ENCODE peak calls at places on chromosome 7, in four cellular contexts. One of them, this sample, is unnamed.

GRCh38 chr7:155975490-155975889 is 163.2 kb upstream of the SHH start:
- DNase-seq in K562: no peak
- DNase-seq in SK-N-SH: no peak
- DNase-seq in HCT116: no peak
- DNase-seq in this sample: no peak

GRCh38 chr7:156514851-156515250 is 125.7 kb upstream of the RNF32 start:
- DNase-seq in K562: no peak
- DNase-seq in SK-N-SH: no peak
- DNase-seq in HCT116: no peak
- DNase-seq in this sample: no peak

GRCh38 chr7:69757990-69758430 is 159.7 kb downstream of the AUTS2 start:
- DNase-seq in K562: no peak
- DNase-seq in SK-N-SH: no peak
- DNase-seq in HCT116: no peak
- DNase-seq in this sample: no peak

GRCh38 chr7:156515911-156516790 is 124.4 kb upstream of the RNF32 start:
- DNase-seq in K562: no peak
- DNase-seq in SK-N-SH: no peak
- DNase-seq in HCT116: no peak
- DNase-seq in this sample: peak; percentile 19

GRCh38 chr7:31418928-31419327 is 78.4 kb upstream of the NEUROD6 start:
- DNase-seq in K562: no peak
- DNase-seq in SK-N-SH: no peak
- DNase-seq in HCT116: no peak
- DNase-seq in this sample: no peak

GRCh38 chr7:41701542-41701941 is 1.3 kb downstream of the INHBA start:
- DNase-seq in K562: no peak
- DNase-seq in SK-N-SH: no peak
- DNase-seq in HCT116: no peak
- DNase-seq in this sample: no peak

GRCh38 chr7:29641651-29642050 is 78.0 kb downstream of the PRR15 start:
- DNase-seq in K562: no peak
- DNase-seq in SK-N-SH: no peak
- DNase-seq in HCT116: no peak
- DNase-seq in this sample: no peak

GRCh38 chr7:46028246-46028645 is 107.2 kb upstream of the IGFBP3 start:
- DNase-seq in K562: no peak
- DNase-seq in SK-N-SH: no peak
- DNase-seq in HCT116: no peak
- DNase-seq in this sample: no peak

GRCh38 chr7:36357054-36357453 is 32.6 kb upstream of the ANLN start:
- DNase-seq in K562: no peak
- DNase-seq in SK-N-SH: no peak
- DNase-seq in HCT116: no peak
- DNase-seq in this sample: no peak

GRCh38 chr7:10803720-10804119 is 170.0 kb upstream of the PHF14 start:
- DNase-seq in K562: no peak
- DNase-seq in SK-N-SH: peak; percentile 30
- DNase-seq in HCT116: no peak
- DNase-seq in this sample: no peak

GRCh38 chr7:5429253-5429856 is 5.7 kb upstream of the TNRC18 start:
- DNase-seq in K562: peak; percentile 57
- DNase-seq in SK-N-SH: no peak
- DNase-seq in HCT116: no peak
- DNase-seq in this sample: peak; percentile 65

GRCh38 chr7:6121141-6121540 is 90.0 kb downstream of the ANKRD61 start:
- DNase-seq in K562: no peak
- DNase-seq in SK-N-SH: no peak
- DNase-seq in HCT116: no peak
- DNase-seq in this sample: no peak

GRCh38 chr7:157409149-157409752 is 72.4 kb downstream of the DNAJB6 start:
- DNase-seq in K562: peak; percentile 43
- DNase-seq in SK-N-SH: no peak
- DNase-seq in HCT116: no peak
- DNase-seq in this sample: no peak

GRCh38 chr7:103651978-103652377 is 206.0 kb upstream of the SLC26A5 start:
- DNase-seq in K562: no peak
- DNase-seq in SK-N-SH: no peak
- DNase-seq in HCT116: no peak
- DNase-seq in this sample: no peak
- TF ChIP-seq JUND in K562: peak; percentile 26
- TF ChIP-seq JUND in SK-N-SH: no peak
- TF ChIP-seq JUND in HCT116: no peak
- TF ChIP-seq JUND in this sample: no peak

GRCh38 chr7:12571691-12572090 is 1.2 kb downstream of the SCIN start:
- DNase-seq in K562: no peak
- DNase-seq in SK-N-SH: no peak
- DNase-seq in HCT116: no peak
- DNase-seq in this sample: no peak

GRCh38 chr7:12570148-12570528 is 382 bp upstream of the SCIN start:
- DNase-seq in K562: no peak
- DNase-seq in SK-N-SH: peak; percentile 34
- DNase-seq in HCT116: no peak
- DNase-seq in this sample: peak; percentile 59

GRCh38 chr7:12567015-12567414 is 3.5 kb upstream of the SCIN start:
- DNase-seq in K562: no peak
- DNase-seq in SK-N-SH: no peak
- DNase-seq in HCT116: no peak
- DNase-seq in this sample: no peak

GRCh38 chr7:12570529-12571461 is at the start of gene SCIN:
- DNase-seq in K562: no peak
- DNase-seq in SK-N-SH: peak; percentile 73
- DNase-seq in HCT116: no peak
- DNase-seq in this sample: peak; percentile 62

GRCh38 chr7:12569673-12570072 is 847 bp upstream of the SCIN start:
- DNase-seq in K562: no peak
- DNase-seq in SK-N-SH: no peak
- DNase-seq in HCT116: no peak
- DNase-seq in this sample: no peak
- TF ChIP-seq JUND in K562: no peak
- TF ChIP-seq JUND in SK-N-SH: no peak
- TF ChIP-seq JUND in HCT116: no peak
- TF ChIP-seq JUND in this sample: no peak

GRCh38 chr7:65436163-65436562 is 62.5 kb downstream of the ZNF92 start:
- DNase-seq in K562: no peak
- DNase-seq in SK-N-SH: no peak
- DNase-seq in HCT116: no peak
- DNase-seq in this sample: no peak

GRCh38 chr7:65438593-65438992 is 64.9 kb downstream of the ZNF92 start:
- DNase-seq in K562: no peak
- DNase-seq in SK-N-SH: no peak
- DNase-seq in HCT116: peak; percentile 32
- DNase-seq in this sample: no peak

GRCh38 chr7:65444899-65445823 is 71.5 kb downstream of the ZNF92 start:
- DNase-seq in K562: no peak
- DNase-seq in SK-N-SH: no peak
- DNase-seq in HCT116: no peak
- DNase-seq in this sample: no peak

GRCh38 chr7:65444211-65444842 is 70.7 kb downstream of the ZNF92 start:
- DNase-seq in K562: no peak
- DNase-seq in SK-N-SH: no peak
- DNase-seq in HCT116: no peak
- DNase-seq in this sample: no peak

DNA sequence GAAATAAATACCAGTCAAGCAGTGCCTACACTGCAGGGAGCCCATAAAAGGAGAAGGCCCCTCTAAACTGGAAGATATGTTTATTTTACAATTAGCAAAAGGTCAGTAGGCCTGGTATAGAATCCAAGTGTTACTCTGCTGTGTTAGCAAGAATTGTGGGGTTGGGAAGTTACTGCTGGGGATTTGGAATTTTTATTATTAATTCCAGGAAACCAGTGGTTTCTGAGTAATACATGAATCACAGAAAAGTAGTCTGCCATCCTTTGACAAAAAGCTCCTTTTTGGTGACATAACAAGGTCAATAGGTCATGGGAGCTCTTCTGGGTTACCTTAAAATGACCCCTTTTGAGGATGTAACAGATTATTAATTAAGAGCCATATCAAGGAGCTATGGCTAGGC is 67.4 kb downstream of the ZNF92 start:
- DNase-seq in K562: no peak
- DNase-seq in SK-N-SH: no peak
- DNase-seq in HCT116: no peak
- DNase-seq in this sample: no peak
- TF ChIP-seq JUND in K562: no peak
- TF ChIP-seq JUND in SK-N-SH: peak; percentile 71
- TF ChIP-seq JUND in HCT116: peak; percentile 39
- TF ChIP-seq JUND in this sample: no peak

DNA sequence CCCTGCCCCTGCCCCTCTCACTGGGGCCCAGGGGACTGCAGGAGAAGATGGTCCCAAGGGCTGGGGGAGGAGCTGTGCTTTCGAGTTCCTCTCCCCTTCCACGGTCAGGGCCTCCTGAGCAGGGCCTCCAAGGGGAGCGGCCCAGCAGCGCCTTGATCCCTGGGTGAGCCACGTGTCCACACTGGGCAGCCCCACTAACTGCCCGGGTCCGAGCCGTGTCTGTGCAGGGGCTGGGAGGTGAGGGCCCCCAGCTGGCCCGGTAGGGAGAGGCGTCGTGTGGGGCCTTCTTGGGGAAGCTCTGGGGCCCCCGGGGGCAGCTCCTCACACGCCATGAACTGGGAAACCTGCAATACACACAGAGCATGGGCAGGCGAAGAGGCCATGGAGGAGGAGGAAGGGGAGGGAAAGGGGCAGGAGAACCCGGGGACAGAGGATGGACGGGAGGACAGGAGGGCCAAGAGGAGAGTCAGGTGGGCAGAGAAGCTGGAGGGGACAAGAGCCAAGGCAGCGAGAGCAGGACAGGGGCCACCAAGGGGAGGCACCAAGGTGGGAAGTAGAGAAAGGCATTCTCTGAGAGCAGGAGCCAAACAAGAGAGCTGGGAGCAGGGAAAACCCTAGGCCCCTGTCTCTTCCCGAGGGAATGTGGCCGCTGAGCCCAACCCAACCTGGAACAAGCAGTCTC is 32.8 kb downstream of the KCNH2 start:
- DNase-seq in K562: no peak
- DNase-seq in SK-N-SH: peak; percentile 46
- DNase-seq in HCT116: no peak
- DNase-seq in this sample: no peak
- TF ChIP-seq JUND in K562: no peak
- TF ChIP-seq JUND in SK-N-SH: no peak
- TF ChIP-seq JUND in HCT116: no peak
- TF ChIP-seq JUND in this sample: no peak

DNA sequence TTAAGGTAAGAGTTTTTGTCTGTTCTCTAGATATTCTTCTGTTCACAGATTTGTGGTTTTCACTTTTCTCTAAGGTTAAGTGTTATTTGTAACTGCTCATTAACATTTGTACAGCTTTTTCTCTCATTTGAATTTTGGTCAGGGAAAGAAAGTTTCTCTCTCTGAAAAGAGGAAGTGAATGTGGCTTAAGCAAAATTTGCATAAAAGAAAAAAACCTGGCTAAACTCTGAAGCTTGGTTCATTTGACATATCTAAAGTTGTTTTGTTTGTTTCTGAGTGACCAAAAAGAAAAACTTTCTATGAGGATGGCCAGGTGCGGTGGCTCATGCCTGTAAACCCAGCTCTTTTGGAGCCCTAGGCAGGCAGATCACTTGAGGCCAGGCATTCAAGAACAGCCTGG is 22.0 kb upstream of the SLC26A4 start:
- DNase-seq in K562: no peak
- DNase-seq in SK-N-SH: no peak
- DNase-seq in HCT116: no peak
- DNase-seq in this sample: no peak
- TF ChIP-seq JUND in K562: no peak
- TF ChIP-seq JUND in SK-N-SH: no peak
- TF ChIP-seq JUND in HCT116: no peak
- TF ChIP-seq JUND in this sample: no peak

GRCh38 chr7:79302281-79302680 is 151.2 kb downstream of the MAGI2 start:
- DNase-seq in K562: no peak
- DNase-seq in SK-N-SH: no peak
- DNase-seq in HCT116: no peak
- DNase-seq in this sample: no peak

GRCh38 chr7:79296553-79297320 is 156.7 kb downstream of the MAGI2 start:
- DNase-seq in K562: no peak
- DNase-seq in SK-N-SH: no peak
- DNase-seq in HCT116: no peak
- DNase-seq in this sample: no peak

GRCh38 chr7:79301419-79301818 is 152.0 kb downstream of the MAGI2 start:
- DNase-seq in K562: no peak
- DNase-seq in SK-N-SH: no peak
- DNase-seq in HCT116: no peak
- DNase-seq in this sample: no peak

GRCh38 chr7:79293655-79294142 is 159.8 kb downstream of the MAGI2 start:
- DNase-seq in K562: no peak
- DNase-seq in SK-N-SH: no peak
- DNase-seq in HCT116: no peak
- DNase-seq in this sample: peak; percentile 38

GRCh38 chr7:79298145-79298760 is 155.2 kb downstream of the MAGI2 start:
- DNase-seq in K562: peak; percentile 29
- DNase-seq in SK-N-SH: peak; percentile 55
- DNase-seq in HCT116: peak; percentile 28
- DNase-seq in this sample: peak; percentile 77
- TF ChIP-seq JUND in K562: no peak
- TF ChIP-seq JUND in SK-N-SH: no peak
- TF ChIP-seq JUND in HCT116: no peak
- TF ChIP-seq JUND in this sample: no peak